ENCODE peak calls at places on chromosomes 1 and 21, in seven cellular contexts. X is upper lobe of right lung; N is caudate nucleus; C is HTR-8/SVneo; T is tibial artery; A is left cardiac atrium; I is activated CD4-positive, alpha-beta T cell treated with anti-CD3 and anti-CD28 coated beads for 1 hour. Y is an unnamed sample.

GRCh38 chr1:146007048-146007784 is 10.8 kb upstream of the TXNIP start:
- DNase-seq in I (peak; percentile 28), X (no peak), N (peak; percentile 71), T (peak; percentile 74), C (peak; percentile 72), A (peak; percentile 55), Y (peak; percentile 63)

GRCh38 chr1:13769212-13769611 is 69.2 kb downstream of the PRDM2 start:
- DNase-seq in T (no peak), C (no peak), I (no peak), A (no peak), N (no peak), X (no peak), Y (no peak)

GRCh38 chr1:114075546-114076249 is 78.0 kb downstream of the SYT6 start:
- DNase-seq in T (no peak), I (no peak), C (no peak), A (no peak), N (no peak), X (no peak), Y (no peak)

GRCh38 chr1:27318137-27318536 is 3.8 kb upstream of the TMEM222 start:
- DNase-seq in N (peak; percentile 47), X (no peak), A (no peak), C (no peak), T (no peak), I (no peak), Y (no peak)

GRCh38 chr1:233410906-233411305 is 83.4 kb downstream of the MAP3K21 start:
- DNase-seq in X (no peak), C (no peak), A (no peak), I (no peak), T (no peak), N (no peak), Y (no peak)

GRCh38 chr1:225471453-225472301 is 43.8 kb upstream of the LBR start:
- DNase-seq in N (no peak), I (no peak), C (no peak), A (no peak), X (peak; percentile 57), T (peak; percentile 15), Y (no peak)

GRCh38 chr1:214192825-214193643 is 87.9 kb upstream of the SMYD2 start:
- DNase-seq in T (no peak), I (no peak), X (no peak), N (no peak), A (no peak), C (no peak), Y (no peak)

GRCh38 chr1:179825798-179826460 is 51.7 kb downstream of the TOR1AIP2 start:
- DNase-seq in A (no peak), N (no peak), I (no peak), X (no peak), T (no peak), C (no peak), Y (no peak)

GRCh38 chr1:231153726-231154125 is 8.1 kb upstream of the TRIM67 start:
- DNase-seq in A (no peak), I (no peak), X (no peak), T (no peak), N (no peak), C (no peak), Y (no peak)

GRCh38 chr21:35637431-35637830 is 422.9 kb downstream of the SETD4 start:
- DNase-seq in A (peak; percentile 28), N (no peak), X (no peak), I (no peak), T (peak; percentile 52), C (no peak), Y (no peak)

GRCh38 chr1:195188821-195189220 is 1419.4 kb downstream of the KCNT2 start:
- DNase-seq in N (no peak), C (peak; percentile 4), X (no peak), I (no peak), A (no peak), T (no peak), Y (no peak)

GRCh38 chr1:52142220-52143153 is 598 bp downstream of the ZFYVE9 start:
- DNase-seq in A (peak; percentile 54), T (peak; percentile 38), N (peak; percentile 35), I (peak; percentile 10), C (peak; percentile 20), X (peak; percentile 74), Y (peak; percentile 40)

GRCh38 chr21:42291003-42291750 is 24.0 kb downstream of the TFF3 start:
- DNase-seq in N (no peak), C (no peak), A (no peak), X (no peak), I (no peak), T (no peak), Y (no peak)

GRCh38 chr1:114152211-114153050 is 1.2 kb downstream of the SYT6 start:
- DNase-seq in C (no peak), N (no peak), X (peak; percentile 78), T (peak; percentile 27), A (peak; percentile 46), I (no peak), Y (peak; percentile 55)

GRCh38 chr1:232472485-232473041 is 157.4 kb downstream of the SIPA1L2 start:
- DNase-seq in X (no peak), T (no peak), N (no peak), I (no peak), C (peak; percentile 12), A (no peak), Y (no peak)

GRCh38 chr1:29416825-29417557 is 180.7 kb downstream of the PTPRU start:
- DNase-seq in C (no peak), A (no peak), T (peak; percentile 34), I (no peak), X (no peak), N (no peak), Y (no peak)

GRCh38 chr1:155308493-155309422 is at the start of gene FDPS:
- DNase-seq in N (peak; percentile 100), C (peak; percentile 95), X (peak; percentile 99), A (peak; percentile 99), I (peak; percentile 96), T (peak; percentile 99), Y (peak; percentile 97)

GRCh38 chr1:157968503-157968902 is 24.9 kb upstream of the KIRREL1 start:
- DNase-seq in T (peak; percentile 39), N (no peak), A (peak; percentile 45), X (no peak), I (no peak), C (no peak), Y (peak; percentile 58)

GRCh38 chr1:44787506-44787905 is 464 bp downstream of the BEST4 start:
- DNase-seq in N (no peak), C (no peak), A (no peak), T (no peak), I (no peak), X (no peak), Y (no peak)

Y was measured in RWPE1.